ENCODE peak calls at places on chromosomes 4 and X, in six cellular contexts. One of them, this sample, is unnamed.

GRCh38 chr4:48939785-48940184 is 33.2 kb upstream of the OCIAD2 start:
- DNase-seq in K562: no peak
- DNase-seq in transverse colon: no peak
- DNase-seq in upper lobe of left lung: no peak
- DNase-seq in sigmoid colon: no peak
- DNase-seq in suprapubic skin: no peak
- DNase-seq in this sample: no peak

GRCh38 chr4:147103403-147103946 is 157.8 kb upstream of the TTC29 start:
- DNase-seq in K562: no peak
- DNase-seq in transverse colon: no peak
- DNase-seq in upper lobe of left lung: no peak
- DNase-seq in sigmoid colon: peak; percentile 71
- DNase-seq in suprapubic skin: peak; percentile 78
- DNase-seq in this sample: no peak

GRCh38 chrX:136204571-136204970 is 46.6 kb downstream of the MAP7D3 start:
- DNase-seq in K562: no peak
- DNase-seq in transverse colon: peak; percentile 62
- DNase-seq in upper lobe of left lung: no peak
- DNase-seq in sigmoid colon: peak; percentile 71
- DNase-seq in suprapubic skin: no peak
- DNase-seq in this sample: no peak

GRCh38 chrX:139889760-139890159 is 43.1 kb downstream of the ATP11C start:
- DNase-seq in K562: no peak
- DNase-seq in transverse colon: no peak
- DNase-seq in upper lobe of left lung: no peak
- DNase-seq in sigmoid colon: no peak
- DNase-seq in suprapubic skin: no peak
- DNase-seq in this sample: no peak

GRCh38 chr4:88865466-88865865 is 167.8 kb upstream of the NAP1L5 start:
- DNase-seq in K562: no peak
- DNase-seq in transverse colon: no peak
- DNase-seq in upper lobe of left lung: no peak
- DNase-seq in sigmoid colon: no peak
- DNase-seq in suprapubic skin: no peak
- DNase-seq in this sample: no peak

GRCh38 chrX:72120798-72121197 is 10.9 kb downstream of the RTL5 start:
- DNase-seq in K562: no peak
- DNase-seq in transverse colon: no peak
- DNase-seq in upper lobe of left lung: no peak
- DNase-seq in sigmoid colon: peak; percentile 61
- DNase-seq in suprapubic skin: no peak
- DNase-seq in this sample: no peak

GRCh38 chr4:119212964-119213606 is 572 bp downstream of the USP53 start:
- DNase-seq in K562: peak; percentile 82
- DNase-seq in transverse colon: peak; percentile 85
- DNase-seq in upper lobe of left lung: peak; percentile 93
- DNase-seq in sigmoid colon: peak; percentile 95
- DNase-seq in suprapubic skin: peak; percentile 92
- DNase-seq in this sample: peak; percentile 85

GRCh38 chr4:101678180-101678579 is 112.3 kb upstream of the BANK1 start:
- DNase-seq in K562: no peak
- DNase-seq in transverse colon: no peak
- DNase-seq in upper lobe of left lung: no peak
- DNase-seq in sigmoid colon: no peak
- DNase-seq in suprapubic skin: no peak
- DNase-seq in this sample: no peak

GRCh38 chr4:99848576-99848975 is 31.9 kb downstream of the DAPP1 start:
- DNase-seq in K562: no peak
- DNase-seq in transverse colon: no peak
- DNase-seq in upper lobe of left lung: no peak
- DNase-seq in sigmoid colon: no peak
- DNase-seq in suprapubic skin: no peak
- DNase-seq in this sample: no peak

GRCh38 chrX:31497086-31497485 is 425.2 kb upstream of the FTHL17 start:
- DNase-seq in K562: no peak
- DNase-seq in transverse colon: no peak
- DNase-seq in upper lobe of left lung: no peak
- DNase-seq in sigmoid colon: no peak
- DNase-seq in suprapubic skin: no peak
- DNase-seq in this sample: no peak

GRCh38 chr4:7607156-7607910 is 172.6 kb upstream of the PSAPL1 start:
- DNase-seq in K562: no peak
- DNase-seq in transverse colon: no peak
- DNase-seq in upper lobe of left lung: no peak
- DNase-seq in sigmoid colon: no peak
- DNase-seq in suprapubic skin: no peak
- DNase-seq in this sample: no peak

GRCh38 chr4:182231080-182231479 is 12.1 kb upstream of the TENM3 start:
- DNase-seq in K562: no peak
- DNase-seq in transverse colon: no peak
- DNase-seq in upper lobe of left lung: no peak
- DNase-seq in sigmoid colon: no peak
- DNase-seq in suprapubic skin: no peak
- DNase-seq in this sample: no peak

GRCh38 chr4:186823989-186824388 is 100.3 kb upstream of the FAT1 start:
- DNase-seq in K562: no peak
- DNase-seq in transverse colon: no peak
- DNase-seq in upper lobe of left lung: no peak
- DNase-seq in sigmoid colon: no peak
- DNase-seq in suprapubic skin: no peak
- DNase-seq in this sample: no peak

GRCh38 chr4:23324291-23324690 is 565.6 kb downstream of the PPARGC1A start:
- DNase-seq in K562: no peak
- DNase-seq in transverse colon: no peak
- DNase-seq in upper lobe of left lung: no peak
- DNase-seq in sigmoid colon: no peak
- DNase-seq in suprapubic skin: no peak
- DNase-seq in this sample: no peak

GRCh38 chr4:26484032-26484515 is 6.2 kb downstream of the CCKAR start:
- DNase-seq in K562: no peak
- DNase-seq in transverse colon: no peak
- DNase-seq in upper lobe of left lung: no peak
- DNase-seq in sigmoid colon: peak; percentile 72
- DNase-seq in suprapubic skin: no peak
- DNase-seq in this sample: no peak

GRCh38 chr4:4820264-4820663 is 39.2 kb upstream of the MSX1 start:
- DNase-seq in K562: no peak
- DNase-seq in transverse colon: no peak
- DNase-seq in upper lobe of left lung: peak; percentile 66
- DNase-seq in sigmoid colon: no peak
- DNase-seq in suprapubic skin: no peak
- DNase-seq in this sample: no peak
- TF ChIP-seq EP300 in K562: no peak
- TF ChIP-seq EP300 in transverse colon: no peak
- TF ChIP-seq EP300 in upper lobe of left lung: no peak
- TF ChIP-seq EP300 in sigmoid colon: no peak
- TF ChIP-seq EP300 in suprapubic skin: no peak
- TF ChIP-seq EP300 in this sample: no peak

DNA sequence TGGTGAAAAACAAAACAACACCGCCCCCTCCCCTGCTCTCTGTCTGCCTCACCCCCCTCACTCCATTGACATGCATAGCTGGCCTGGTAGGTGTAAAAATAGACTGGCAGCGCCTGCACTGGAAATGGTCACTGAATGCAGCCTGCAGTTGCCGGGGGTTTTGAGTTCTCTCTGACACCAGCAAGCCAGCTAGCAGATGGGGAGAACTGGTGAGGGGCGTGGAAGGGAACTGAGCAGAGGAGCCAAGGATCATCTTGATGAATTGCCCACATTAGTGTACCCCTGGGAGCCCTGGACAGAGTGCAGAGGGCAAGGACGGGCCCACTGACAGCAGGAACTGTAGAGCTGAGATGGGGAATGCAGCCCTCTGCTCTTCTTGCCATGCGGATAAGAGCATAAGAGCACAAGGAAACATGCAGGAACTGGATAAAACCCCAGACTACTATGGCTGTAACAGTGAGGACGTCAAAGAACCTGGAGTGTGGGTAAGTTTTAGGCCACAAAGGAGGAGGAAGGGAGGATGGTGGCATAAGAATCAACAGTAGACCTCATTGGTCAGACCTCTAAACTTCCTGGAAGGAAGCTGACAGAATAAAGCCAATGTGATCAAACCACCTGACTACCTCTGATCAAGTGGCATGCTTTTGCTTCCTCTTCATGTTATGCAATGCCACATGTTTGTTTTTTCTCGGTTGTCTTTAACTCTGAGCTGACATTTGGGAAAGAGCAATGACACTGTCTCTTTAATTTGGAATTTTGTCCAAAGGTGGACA is 96.3 kb downstream of the ANK2 start:
- DNase-seq in K562: no peak
- DNase-seq in transverse colon: no peak
- DNase-seq in upper lobe of left lung: no peak
- DNase-seq in sigmoid colon: no peak
- DNase-seq in suprapubic skin: no peak
- DNase-seq in this sample: no peak
- TF ChIP-seq POLR2A in K562: no peak
- TF ChIP-seq POLR2A in transverse colon: no peak
- TF ChIP-seq POLR2A in upper lobe of left lung: no peak
- TF ChIP-seq POLR2A in sigmoid colon: no peak
- TF ChIP-seq POLR2A in suprapubic skin: no peak
- TF ChIP-seq POLR2A in this sample: no peak

GRCh38 chr4:174215055-174215454 is 68.4 kb downstream of the FBXO8 start:
- DNase-seq in K562: no peak
- DNase-seq in transverse colon: no peak
- DNase-seq in upper lobe of left lung: no peak
- DNase-seq in sigmoid colon: no peak
- DNase-seq in suprapubic skin: no peak
- DNase-seq in this sample: no peak

GRCh38 chr4:174218127-174218790 is 65.2 kb downstream of the FBXO8 start:
- DNase-seq in K562: no peak
- DNase-seq in transverse colon: no peak
- DNase-seq in upper lobe of left lung: peak; percentile 10
- DNase-seq in sigmoid colon: no peak
- DNase-seq in suprapubic skin: no peak
- DNase-seq in this sample: no peak

GRCh38 chr4:174215936-174216699 is 67.3 kb downstream of the FBXO8 start:
- DNase-seq in K562: no peak
- DNase-seq in transverse colon: no peak
- DNase-seq in upper lobe of left lung: no peak
- DNase-seq in sigmoid colon: no peak
- DNase-seq in suprapubic skin: no peak
- DNase-seq in this sample: no peak

GRCh38 chr4:174216935-174217272 is 66.6 kb downstream of the FBXO8 start:
- DNase-seq in K562: no peak
- DNase-seq in transverse colon: no peak
- DNase-seq in upper lobe of left lung: no peak
- DNase-seq in sigmoid colon: no peak
- DNase-seq in suprapubic skin: no peak
- DNase-seq in this sample: no peak

GRCh38 chr4:174217273-174218126 is 66.0 kb downstream of the FBXO8 start:
- DNase-seq in K562: no peak
- DNase-seq in transverse colon: no peak
- DNase-seq in upper lobe of left lung: peak; percentile 74
- DNase-seq in sigmoid colon: no peak
- DNase-seq in suprapubic skin: no peak
- DNase-seq in this sample: no peak
- H3K27me3 ChIP-seq in K562: no peaks in the 10 kb centered on the region
- H3K27me3 ChIP-seq in transverse colon: peaks cover 95% of the 10 kb centered on the region
- H3K27me3 ChIP-seq in upper lobe of left lung: peaks cover 53% of the 10 kb centered on the region
- H3K27me3 ChIP-seq in sigmoid colon: no peaks in the 10 kb centered on the region
- H3K27me3 ChIP-seq in suprapubic skin: peaks cover 74% of the 10 kb centered on the region
- H3K27me3 ChIP-seq in this sample: peaks cover 84% of the 10 kb centered on the region

DNA sequence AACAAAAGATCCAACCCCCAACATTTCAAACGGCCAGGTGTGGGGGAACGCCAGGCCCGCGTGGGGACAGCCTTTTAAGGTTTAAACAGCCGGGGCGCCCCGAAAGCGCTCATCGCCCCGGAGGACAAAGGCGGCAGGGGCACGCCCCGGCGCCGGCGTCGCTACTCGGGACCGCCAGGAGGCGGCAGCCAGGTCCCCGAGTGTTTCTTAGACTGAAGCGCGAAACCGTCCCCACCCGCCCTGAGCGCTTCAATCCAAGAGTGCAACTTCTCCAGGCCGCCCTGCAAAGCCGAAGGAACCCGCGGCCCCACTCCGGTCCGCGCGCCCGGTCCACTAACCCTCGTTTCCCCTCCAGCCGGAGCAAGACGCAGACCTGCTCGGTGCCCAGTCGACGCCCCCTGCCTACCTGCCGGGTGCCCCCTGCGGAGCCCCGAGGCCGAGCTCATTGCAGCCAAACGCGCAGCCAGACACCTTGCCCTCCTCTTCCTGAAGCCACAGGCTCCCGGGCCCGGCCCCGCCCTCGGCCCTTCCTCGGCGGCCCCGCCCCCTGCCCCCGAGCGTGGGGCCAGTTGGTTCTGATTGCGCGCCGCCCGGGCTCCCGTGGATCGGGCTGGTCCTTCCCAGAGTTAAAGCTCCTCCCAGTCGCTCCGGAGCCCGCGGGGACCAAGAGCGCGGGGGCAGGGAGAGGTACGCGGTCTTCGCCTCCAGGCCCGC is at the start of gene CASP6:
- DNase-seq in K562: peak; percentile 83
- DNase-seq in transverse colon: peak; percentile 93
- DNase-seq in upper lobe of left lung: peak; percentile 98
- DNase-seq in sigmoid colon: peak; percentile 91
- DNase-seq in suprapubic skin: peak; percentile 89
- DNase-seq in this sample: peak; percentile 92
- TF ChIP-seq EP300 in K562: no peak
- TF ChIP-seq EP300 in transverse colon: no peak
- TF ChIP-seq EP300 in upper lobe of left lung: no peak
- TF ChIP-seq EP300 in sigmoid colon: no peak
- TF ChIP-seq EP300 in suprapubic skin: no peak
- TF ChIP-seq EP300 in this sample: no peak

GRCh38 chr4:66095065-66095464 is 424.8 kb upstream of the EPHA5 start:
- DNase-seq in K562: no peak
- DNase-seq in transverse colon: no peak
- DNase-seq in upper lobe of left lung: no peak
- DNase-seq in sigmoid colon: no peak
- DNase-seq in suprapubic skin: no peak
- DNase-seq in this sample: no peak

GRCh38 chr4:66091801-66092200 is 421.5 kb upstream of the EPHA5 start:
- DNase-seq in K562: no peak
- DNase-seq in transverse colon: no peak
- DNase-seq in upper lobe of left lung: no peak
- DNase-seq in sigmoid colon: no peak
- DNase-seq in suprapubic skin: no peak
- DNase-seq in this sample: no peak

GRCh38 chr4:66097271-66097670 is 427.0 kb upstream of the EPHA5 start:
- DNase-seq in K562: no peak
- DNase-seq in transverse colon: no peak
- DNase-seq in upper lobe of left lung: no peak
- DNase-seq in sigmoid colon: no peak
- DNase-seq in suprapubic skin: no peak
- DNase-seq in this sample: no peak

DNA sequence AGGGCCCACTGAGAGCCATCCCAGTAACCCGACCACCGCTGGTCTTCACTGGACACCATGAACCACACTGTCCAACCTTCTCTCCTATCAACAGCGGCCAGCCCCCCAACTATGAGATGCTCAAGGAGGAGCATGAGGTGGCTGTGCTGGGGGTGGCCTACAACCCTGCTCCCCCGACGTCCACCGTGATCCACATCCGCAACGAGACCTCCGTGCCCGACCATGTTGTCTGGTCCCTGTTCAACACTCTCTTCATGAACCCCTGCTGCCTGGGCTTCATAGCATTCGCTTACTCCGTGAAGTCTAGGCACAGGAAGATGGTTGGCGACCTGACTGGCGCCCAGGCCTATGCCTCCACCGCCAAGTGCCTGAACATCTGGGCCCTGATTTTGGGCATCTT is 423.8 kb upstream of the EPHA5 start:
- DNase-seq in K562: no peak
- DNase-seq in transverse colon: no peak
- DNase-seq in upper lobe of left lung: peak; percentile 38
- DNase-seq in sigmoid colon: no peak
- DNase-seq in suprapubic skin: no peak
- DNase-seq in this sample: no peak
- TF ChIP-seq POLR2A in K562: no peak
- TF ChIP-seq POLR2A in transverse colon: no peak
- TF ChIP-seq POLR2A in upper lobe of left lung: no peak
- TF ChIP-seq POLR2A in sigmoid colon: no peak
- TF ChIP-seq POLR2A in suprapubic skin: no peak
- TF ChIP-seq POLR2A in this sample: no peak

This sample was measured in stomach.